ENCODE peak calls at places on chromosomes 11 and 22, in four cellular contexts. O is GM13976, R is H4, H is mucosa of gallbladder. E is an unnamed sample.

GRCh38 chr22:27075028-27075678 is 417.8 kb downstream of the MIAT start:
- DNase-seq in O (no peak), R (no peak), H (no peak), E (no peak)

GRCh38 chr22:45430871-45431270 is 17.4 kb downstream of the RIBC2 start:
- DNase-seq in O (no peak), H (no peak), R (no peak), E (no peak)

GRCh38 chr11:77467993-77468392 is 5.9 kb downstream of the PAK1 start:
- DNase-seq in R (no peak), H (no peak), O (no peak), E (no peak)

GRCh38 chr11:130449996-130450419 is 1.6 kb downstream of the ADAMTS15 start:
- DNase-seq in O (no peak), H (peak), R (no peak), E (no peak)

GRCh38 chr11:70091651-70092050 is 13.5 kb downstream of the ANO1 start:
- DNase-seq in O (no peak), H (no peak), R (no peak), E (no peak)

GRCh38 chr22:46875089-46875488 is 112.6 kb downstream of the TBC1D22A start:
- DNase-seq in O (no peak), R (no peak), H (no peak), E (no peak)

GRCh38 chr11:73121692-73122091 is 20.4 kb downstream of the FCHSD2 start:
- DNase-seq in O (no peak), H (no peak), R (no peak), E (no peak)

GRCh38 chr11:6622261-6623171 is 3.3 kb upstream of the TPP1 start:
- DNase-seq in O (no peak), R (no peak), H (no peak), E (no peak)

GRCh38 chr22:42855211-42855610 is 1.9 kb downstream of the ARFGAP3 start:
- DNase-seq in H (no peak), O (no peak), R (no peak), E (no peak)

GRCh38 chr11:68351450-68352275 is 39.3 kb downstream of the LRP5 start:
- DNase-seq in H (no peak), O (no peak), R (no peak), E (no peak)

GRCh38 chr11:116871248-116871647 is 33.8 kb upstream of the APOA1 start:
- DNase-seq in H (no peak), O (no peak), R (peak), E (no peak)

GRCh38 chr22:41482319-41482935 is 13.5 kb downstream of the ACO2 start:
- DNase-seq in R (no peak), H (no peak), O (peak), E (peak)

GRCh38 chr11:30172158-30172557 is 58.7 kb upstream of the FSHB start:
- DNase-seq in R (no peak), O (no peak), H (no peak), E (no peak)

GRCh38 chr11:81036168-81036870 is 1595.5 kb upstream of the TENM4 start:
- DNase-seq in H (no peak), R (no peak), O (no peak), E (no peak)

GRCh38 chr22:32448980-32449379 is 15.3 kb downstream of the BPIFC start:
- DNase-seq in O (no peak), R (no peak), H (no peak), E (no peak)

GRCh38 chr22:36243996-36244395 is 4.7 kb upstream of the APOL2 start:
- DNase-seq in O (no peak), R (no peak), H (no peak), E (no peak)

GRCh38 chr11:125390949-125391348 is 105.1 kb downstream of the FEZ1 start:
- DNase-seq in O (no peak), R (no peak), H (no peak), E (no peak)

GRCh38 chr11:128417607-128418324 is 169.6 kb downstream of the ETS1 start:
- DNase-seq in R (no peak), O (no peak), H (no peak), E (no peak)

GRCh38 chr22:21444701-21445436 is 22.3 kb upstream of the TMEM191C start:
- DNase-seq in O (no peak), R (no peak), H (peak), E (no peak)

GRCh38 chr22:44505796-44506354 is 7.8 kb upstream of the RTL6 start:
- DNase-seq in R (no peak), O (no peak), H (no peak), E (no peak)

GRCh38 chr11:35526370-35526792 is 965 bp upstream of the PAMR1 start:
- DNase-seq in O (no peak), R (no peak), H (no peak), E (no peak)

GRCh38 chr22:26450453-26451185 is 21.6 kb downstream of the ASPHD2 start:
- DNase-seq in R (no peak), H (no peak), O (no peak), E (no peak)

GRCh38 chr11:85575388-85575787 is 51.8 kb downstream of the DLG2 start:
- DNase-seq in R (no peak), O (no peak), H (no peak), E (no peak)

GRCh38 chr11:61760946-61761345 is 8.5 kb downstream of the MYRF start:
- DNase-seq in O (no peak), H (no peak), R (no peak), E (no peak)

GRCh38 chr11:128302425-128303186 is 284.8 kb downstream of the ETS1 start:
- DNase-seq in R (no peak), H (peak), O (no peak), E (peak)

GRCh38 chr11:23688835-23689234 is 808.0 kb upstream of the LUZP2 start:
- DNase-seq in R (no peak), O (no peak), H (no peak), E (no peak)

GRCh38 chr11:108871867-108872266 is 207.0 kb downstream of the DDX10 start:
- DNase-seq in H (no peak), R (no peak), O (no peak), E (no peak)

GRCh38 chr11:46513934-46514342 is 79.9 kb downstream of the AMBRA1 start:
- DNase-seq in R (no peak), H (peak), O (no peak), E (no peak)

GRCh38 chr11:119832536-119832935 is 103.5 kb upstream of the NECTIN1 start:
- DNase-seq in H (peak), R (peak), O (no peak), E (no peak)

GRCh38 chr11:87374206-87374793 is 336.6 kb downstream of the TMEM135 start:
- DNase-seq in R (no peak), H (no peak), O (no peak), E (no peak)

E was measured in GM20000.